ENCODE peak calls at places on chromosomes 16 and 17, in six cellular contexts. W is GM12878, C is H1, X is K562, Z is HepG2, D is HCT116. A is an unnamed sample.

GRCh38 chr17:17320188-17320910 is 17.2 kb downstream of the NT5M start:
- DNase-seq in W (no peak), C (no peak), X (no peak), Z (no peak), D (no peak), A (no peak)

GRCh38 chr17:43438626-43439529 is 40.1 kb downstream of the ARL4D start:
- DNase-seq in W (no peak), C (no peak), X (no peak), Z (no peak), D (no peak), A (no peak)

GRCh38 chr17:16915752-16916556 is 56.0 kb downstream of the TNFRSF13B start:
- DNase-seq in W (peak), C (peak), X (peak), Z (peak), D (peak), A (peak)

GRCh38 chr17:65058151-65058550 is 1.6 kb upstream of the GNA13 start:
- DNase-seq in W (no peak), C (no peak), X (no peak), Z (no peak), D (no peak), A (no peak)

GRCh38 chr17:56939869-56940484 is 20.9 kb downstream of the COIL start:
- DNase-seq in W (no peak), C (no peak), X (peak), Z (peak), D (peak), A (peak)

GRCh38 chr16:1620391-1620790 is 8.2 kb downstream of the CRAMP1 start:
- DNase-seq in W (no peak), C (no peak), X (no peak), Z (no peak), D (no peak), A (no peak)

GRCh38 chr16:74169687-74170522 is 126.7 kb upstream of the PSMD7 start:
- DNase-seq in W (no peak), C (no peak), X (no peak), Z (no peak), D (no peak), A (no peak)

GRCh38 chr17:6066183-6066948 is 3.8 kb upstream of the WSCD1 start:
- DNase-seq in W (no peak), C (no peak), X (peak), Z (no peak), D (no peak), A (no peak)

GRCh38 chr16:9630119-9630518 is 538.7 kb downstream of the HAPSTR1 start:
- DNase-seq in W (no peak), C (no peak), X (no peak), Z (no peak), D (no peak), A (no peak)

GRCh38 chr16:54286330-54287017 is at the start of gene IRX3:
- DNase-seq in W (no peak), C (peak), X (no peak), Z (peak), D (peak), A (peak)

GRCh38 chr17:13749566-13750235 is 148.0 kb upstream of the HS3ST3A1 start:
- DNase-seq in W (no peak), C (no peak), X (peak), Z (no peak), D (no peak), A (no peak)

GRCh38 chr17:10309003-10309974 is 63.5 kb downstream of the MYH13 start:
- DNase-seq in W (no peak), C (no peak), X (no peak), Z (no peak), D (no peak), A (no peak)

GRCh38 chr17:46832945-46833839 is 14.7 kb upstream of the WNT3 start:
- DNase-seq in W (no peak), C (no peak), X (peak), Z (peak), D (no peak), A (no peak)

GRCh38 chr16:11094075-11094593 is 149.8 kb downstream of the CLEC16A start:
- DNase-seq in W (peak), C (no peak), X (peak), Z (no peak), D (peak), A (no peak)

GRCh38 chr16:17544785-17545184 is 74.0 kb upstream of the XYLT1 start:
- DNase-seq in W (no peak), C (peak), X (peak), Z (no peak), D (peak), A (no peak)

GRCh38 chr17:77572065-77572601 is 386.4 kb upstream of the TNRC6C start:
- DNase-seq in W (no peak), C (no peak), X (peak), Z (no peak), D (no peak), A (no peak)

GRCh38 chr17:82322526-82323453 is 5.4 kb upstream of the CD7 start:
- DNase-seq in W (no peak), C (no peak), X (no peak), Z (no peak), D (no peak), A (no peak)

GRCh38 chr16:3458278-3458851 is 14.9 kb downstream of the NAA60 start:
- DNase-seq in W (no peak), C (no peak), X (peak), Z (no peak), D (no peak), A (no peak)

GRCh38 chr17:77935121-77935571 is 23.4 kb upstream of the TNRC6C start:
- DNase-seq in W (no peak), C (no peak), X (no peak), Z (peak), D (no peak), A (no peak)

GRCh38 chr17:19549746-19550623 is 16.3 kb downstream of the SLC47A1 start:
- DNase-seq in W (no peak), C (no peak), X (no peak), Z (peak), D (no peak), A (no peak)

GRCh38 chr17:78791840-78792709 is 10.0 kb upstream of the CYTH1 start:
- DNase-seq in W (no peak), C (no peak), X (no peak), Z (no peak), D (no peak), A (peak)

GRCh38 chr16:71894229-71894920 is 956 bp upstream of the IST1 start:
- DNase-seq in W (no peak), C (peak), X (peak), Z (peak), D (peak), A (peak)

GRCh38 chr17:51319186-51319585 is 58.8 kb downstream of the UTP18 start:
- DNase-seq in W (no peak), C (no peak), X (no peak), Z (no peak), D (no peak), A (no peak)

GRCh38 chr16:1862394-1862793 is 9.6 kb downstream of the MEIOB start:
- DNase-seq in W (no peak), C (no peak), X (no peak), Z (no peak), D (no peak), A (no peak)

GRCh38 chr16:85173077-85173980 is 61.1 kb upstream of the CIBAR2 start:
- DNase-seq in W (no peak), C (no peak), X (peak), Z (no peak), D (peak), A (peak)

GRCh38 chr16:88376053-88376834 is 6.5 kb upstream of the ZNF469 start:
- DNase-seq in W (no peak), C (no peak), X (no peak), Z (no peak), D (no peak), A (peak)

GRCh38 chr17:82400830-82401229 is 17.3 kb upstream of the HEXD start:
- DNase-seq in W (no peak), C (no peak), X (no peak), Z (no peak), D (no peak), A (no peak)

GRCh38 chr16:63447121-63447520 is 1410.9 kb upstream of the CDH8 start:
- DNase-seq in W (no peak), C (no peak), X (no peak), Z (no peak), D (no peak), A (no peak)

GRCh38 chr17:40247926-40248495 is 28.9 kb downstream of the WIPF2 start:
- DNase-seq in W (no peak), C (no peak), X (no peak), Z (no peak), D (no peak), A (no peak)

GRCh38 chr16:19898924-19899604 is 14.4 kb upstream of the GPRC5B start:
- DNase-seq in W (no peak), C (no peak), X (peak), Z (peak), D (peak), A (peak)

GRCh38 chr17:45844695-45845375 is at the start of gene SPPL2C:
- DNase-seq in W (no peak), C (no peak), X (no peak), Z (no peak), D (no peak), A (peak)

GRCh38 chr16:53619247-53619646 is 84.4 kb downstream of the RPGRIP1L start:
- DNase-seq in W (no peak), C (no peak), X (no peak), Z (no peak), D (no peak), A (no peak)

DNA sequence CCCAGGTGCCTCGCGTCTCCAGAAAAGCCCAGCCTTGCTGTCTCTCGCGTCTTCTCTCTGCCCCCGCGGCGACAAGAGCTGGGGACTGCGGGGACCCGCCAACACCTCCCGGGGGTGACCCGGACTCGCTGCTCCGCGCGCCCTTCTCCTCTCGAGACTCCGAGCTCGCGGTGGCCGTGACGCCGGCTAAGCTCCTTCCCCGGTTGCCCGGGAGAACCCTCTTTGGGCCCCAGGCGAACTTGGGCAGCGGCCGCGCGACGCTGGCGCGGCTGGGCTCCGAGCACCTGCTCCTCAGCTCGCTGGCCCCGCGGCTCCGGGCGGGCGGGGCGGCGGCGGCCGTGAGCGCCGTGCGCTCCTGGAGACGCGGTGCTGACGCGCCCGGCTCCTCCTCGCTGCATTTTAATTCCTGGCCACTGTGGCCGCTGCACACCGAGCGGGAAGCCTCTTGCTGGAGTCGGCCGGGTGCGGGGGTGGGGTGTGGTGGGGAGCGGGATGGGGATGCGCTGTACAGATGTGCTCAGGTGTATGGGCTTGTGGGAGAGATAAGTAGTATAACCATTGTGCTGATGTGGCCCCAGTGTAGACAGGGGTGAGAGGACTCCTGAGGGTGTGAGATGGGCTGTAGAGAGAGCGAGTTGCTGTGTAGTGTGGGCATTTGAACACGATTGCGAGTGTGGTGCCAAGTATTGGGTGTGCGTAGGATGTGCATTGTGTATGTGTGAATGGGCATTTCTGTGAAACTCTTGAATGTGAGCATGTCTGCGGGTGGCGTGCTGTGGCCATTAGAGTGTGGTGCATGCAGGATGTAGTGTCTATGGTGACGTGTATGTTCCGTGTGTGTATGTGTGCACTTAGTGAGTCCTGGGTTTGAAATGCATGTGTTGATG is at the start of gene ASIC2:
- DNase-seq in W (no peak), C (peak), X (no peak), Z (no peak), D (no peak), A (peak)
- TF ChIP-seq JUND in W (no peak), C (no peak), X (no peak), Z (no peak), D (no peak), A (no peak)

DNA sequence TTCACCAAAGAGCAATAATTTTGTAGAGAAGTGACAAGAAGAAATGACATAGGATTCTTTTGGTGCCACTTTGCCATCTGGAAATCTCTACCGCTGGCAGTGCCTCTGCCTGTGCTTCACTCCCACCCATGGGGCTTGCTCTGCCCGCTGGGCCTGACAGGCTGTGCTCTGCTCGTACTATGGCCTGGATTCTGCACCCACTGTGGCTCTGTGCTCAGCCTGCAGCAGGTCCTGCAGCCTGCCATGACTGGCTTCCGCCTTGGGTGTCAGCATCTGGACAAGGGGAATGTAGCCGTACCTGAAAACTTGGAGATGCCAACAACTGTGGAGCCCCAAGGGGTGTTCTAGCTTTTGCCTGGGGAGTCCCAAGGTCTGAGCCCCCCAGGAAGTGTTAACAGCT is 792.3 kb downstream of the CDH8 start:
- DNase-seq in W (no peak), C (no peak), X (no peak), Z (no peak), D (no peak), A (no peak)
- H2AFZ ChIP-seq in W (no peak), C (peak), X (no peak), Z (no peak), D (no peak), A (no peak)

DNA sequence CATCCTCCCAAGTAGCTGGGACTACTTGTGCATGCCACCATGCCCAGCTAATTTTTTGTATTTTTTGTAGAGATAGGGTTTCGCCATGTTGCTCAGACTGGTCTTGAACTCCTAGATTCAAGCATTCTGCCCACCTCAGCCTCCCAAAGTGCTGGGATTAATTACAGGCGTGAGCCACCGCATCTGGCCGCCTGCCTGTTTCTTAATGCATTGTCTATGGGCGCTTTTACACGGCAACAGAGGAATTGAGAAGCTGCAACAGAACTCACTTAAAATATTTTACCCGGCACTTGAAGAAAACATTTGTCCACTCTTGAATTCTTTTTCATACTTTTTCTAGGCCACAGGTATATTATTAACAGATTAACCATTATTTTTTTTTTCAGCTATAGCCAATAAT is 9.0 kb upstream of the CEP20 start:
- DNase-seq in W (no peak), C (no peak), X (no peak), Z (no peak), D (no peak), A (no peak)
- TF ChIP-seq JUND in W (no peak), C (no peak), X (no peak), Z (no peak), D (no peak), A (no peak)

GRCh38 chr17:30238387-30239088 is 3.0 kb upstream of the SLC6A4 start:
- DNase-seq in W (no peak), C (no peak), X (no peak), Z (no peak), D (no peak), A (no peak)
- H2AFZ ChIP-seq in W (peak), C (peak), X (peak), Z (no peak), D (no peak), A (no peak)

GRCh38 chr16:75265911-75266701 is 14.7 kb upstream of the BCAR1 start:
- DNase-seq in W (no peak), C (no peak), X (peak), Z (peak), D (no peak), A (peak)

GRCh38 chr16:75264999-75265910 is 13.8 kb upstream of the BCAR1 start:
- DNase-seq in W (no peak), C (no peak), X (no peak), Z (no peak), D (no peak), A (peak)

GRCh38 chr16:75264531-75264998 is 13.1 kb upstream of the BCAR1 start:
- DNase-seq in W (no peak), C (no peak), X (no peak), Z (no peak), D (no peak), A (peak)

GRCh38 chr16:75267631-75268264 is 16.3 kb upstream of the BCAR1 start:
- DNase-seq in W (no peak), C (no peak), X (no peak), Z (peak), D (peak), A (peak)

GRCh38 chr16:75266738-75267630 is 15.6 kb upstream of the BCAR1 start:
- DNase-seq in W (no peak), C (no peak), X (no peak), Z (no peak), D (no peak), A (peak)
- TF ChIP-seq JUND in W (no peak), C (no peak), X (no peak), Z (no peak), D (no peak), A (no peak)

DNA sequence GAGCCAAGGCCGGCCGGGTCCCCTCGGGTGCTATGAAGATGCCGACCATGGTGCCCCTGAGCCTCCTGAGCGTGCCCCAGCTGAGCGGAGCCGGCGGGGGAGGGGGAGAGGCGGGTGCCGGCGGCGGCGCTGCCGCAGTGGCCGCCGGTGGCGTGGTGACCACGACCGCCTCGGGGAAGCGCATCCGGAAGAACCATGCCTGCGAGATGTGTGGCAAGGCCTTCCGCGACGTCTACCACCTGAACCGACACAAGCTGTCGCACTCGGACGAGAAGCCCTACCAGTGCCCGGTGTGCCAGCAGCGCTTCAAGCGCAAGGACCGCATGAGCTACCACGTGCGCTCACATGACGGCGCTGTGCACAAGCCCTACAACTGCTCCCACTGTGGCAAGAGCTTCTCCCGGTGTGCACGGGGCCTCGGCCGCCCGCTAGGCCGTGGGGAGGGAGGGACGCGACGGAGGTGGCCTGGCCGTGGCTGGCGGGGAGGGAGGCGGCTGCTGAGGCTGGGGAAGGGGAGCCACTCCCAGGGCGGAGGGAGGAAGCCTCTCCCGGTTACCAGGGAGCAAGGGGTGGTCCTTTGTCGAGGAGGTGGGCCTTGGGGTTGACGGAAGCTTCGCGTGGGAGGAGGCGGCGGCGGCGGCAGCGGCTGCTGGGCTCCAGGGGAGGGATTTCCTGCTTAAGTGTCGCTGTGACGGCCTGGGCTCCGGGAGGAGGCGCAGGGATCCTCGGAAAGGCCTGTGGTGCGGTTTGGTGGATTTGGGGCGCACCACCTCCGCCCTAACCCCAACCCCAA is 1.3 kb downstream of the MAZ start:
- DNase-seq in W (no peak), C (no peak), X (peak), Z (peak), D (peak), A (peak)
- H2AFZ ChIP-seq in W (no peak), C (no peak), X (no peak), Z (no peak), D (no peak), A (no peak)

DNA sequence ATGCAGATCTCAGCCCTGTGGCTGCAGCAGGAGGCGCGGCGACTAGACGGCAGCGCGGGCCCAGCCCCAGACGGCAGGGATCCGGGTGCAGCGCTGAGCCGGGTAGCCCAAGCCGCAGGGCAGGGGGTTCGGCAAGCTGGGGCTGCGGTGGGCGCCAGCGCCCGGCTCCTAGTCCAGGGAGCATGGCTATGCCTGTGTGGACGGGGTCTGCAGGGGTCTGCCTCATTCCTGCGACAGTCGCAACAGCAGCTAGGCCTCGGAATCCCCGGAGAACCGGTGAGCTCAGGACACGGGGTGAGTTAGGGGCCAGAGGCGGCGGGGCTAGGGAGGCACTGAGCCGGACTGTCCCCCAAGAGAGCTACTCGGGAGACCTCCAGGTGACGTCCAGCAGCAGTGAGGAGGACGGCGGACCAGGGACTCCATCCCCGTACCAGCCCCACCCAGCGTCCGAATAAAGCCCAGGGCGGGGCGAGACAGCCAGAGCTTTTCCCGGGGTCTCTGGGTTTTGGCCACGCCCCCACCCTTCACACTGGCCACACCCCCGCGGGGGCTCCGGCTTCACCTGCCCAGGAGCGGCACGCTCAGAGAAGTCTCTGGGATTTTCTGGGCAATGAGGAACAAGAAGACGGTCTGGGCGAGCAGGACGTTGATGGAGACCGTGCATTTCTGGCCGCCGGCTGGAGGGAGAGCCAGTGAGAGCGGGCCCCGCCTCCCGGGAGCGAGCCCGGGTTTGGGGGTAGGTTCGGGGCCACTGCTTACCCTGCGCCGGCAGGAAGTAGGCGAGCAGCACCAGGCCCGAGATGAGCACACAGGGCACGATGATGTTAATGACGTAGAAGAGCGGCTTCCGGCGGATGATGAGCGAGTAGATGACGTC is 1.1 kb downstream of the C17orf107 start:
- DNase-seq in W (no peak), C (no peak), X (no peak), Z (no peak), D (no peak), A (no peak)
- TF ChIP-seq JUND in W (no peak), C (peak), X (no peak), Z (no peak), D (no peak), A (no peak)